ENCODE peak calls at places on chromosomes 11 and 22, in eight cellular contexts. One of them, this sample, is unnamed.

GRCh38 chr11:118058311-118059230 is 18.3 kb upstream of the TMPRSS4 start:
- DNase-seq in colonic mucosa: no peak
- DNase-seq in suprapubic skin: peak
- DNase-seq in heart left ventricle: no peak
- DNase-seq in coronary artery: peak
- DNase-seq in kidney: no peak
- DNase-seq in K562: no peak
- DNase-seq in thoracic aorta: no peak
- DNase-seq in this sample: no peak

GRCh38 chr11:126718319-126718718 is 282.3 kb downstream of the KIRREL3 start:
- DNase-seq in colonic mucosa: no peak
- DNase-seq in kidney: no peak
- DNase-seq in coronary artery: no peak
- DNase-seq in suprapubic skin: no peak
- DNase-seq in K562: no peak
- DNase-seq in heart left ventricle: no peak
- DNase-seq in thoracic aorta: no peak
- DNase-seq in this sample: no peak

GRCh38 chr11:93054279-93054678 is 84.8 kb downstream of the MTNR1B start:
- DNase-seq in K562: no peak
- DNase-seq in thoracic aorta: no peak
- DNase-seq in suprapubic skin: no peak
- DNase-seq in kidney: no peak
- DNase-seq in heart left ventricle: no peak
- DNase-seq in coronary artery: no peak
- DNase-seq in colonic mucosa: no peak
- DNase-seq in this sample: no peak

GRCh38 chr11:117107701-117108590 is 9.7 kb upstream of the SIK3 start:
- DNase-seq in thoracic aorta: no peak
- DNase-seq in heart left ventricle: no peak
- DNase-seq in K562: no peak
- DNase-seq in suprapubic skin: no peak
- DNase-seq in colonic mucosa: no peak
- DNase-seq in kidney: no peak
- DNase-seq in coronary artery: no peak
- DNase-seq in this sample: no peak

GRCh38 chr22:46618667-46619066 is 1.5 kb upstream of the GRAMD4 start:
- DNase-seq in coronary artery: no peak
- DNase-seq in thoracic aorta: no peak
- DNase-seq in suprapubic skin: no peak
- DNase-seq in K562: no peak
- DNase-seq in heart left ventricle: peak
- DNase-seq in colonic mucosa: no peak
- DNase-seq in kidney: no peak
- DNase-seq in this sample: no peak

GRCh38 chr11:33377100-33377851 is 120.1 kb downstream of the HIPK3 start:
- DNase-seq in K562: no peak
- DNase-seq in colonic mucosa: no peak
- DNase-seq in coronary artery: no peak
- DNase-seq in kidney: no peak
- DNase-seq in thoracic aorta: no peak
- DNase-seq in heart left ventricle: no peak
- DNase-seq in suprapubic skin: no peak
- DNase-seq in this sample: no peak

GRCh38 chr11:115504279-115505158 is at the start of gene CADM1:
- DNase-seq in colonic mucosa: peak
- DNase-seq in coronary artery: peak
- DNase-seq in kidney: peak
- DNase-seq in suprapubic skin: peak
- DNase-seq in heart left ventricle: peak
- DNase-seq in thoracic aorta: peak
- DNase-seq in K562: peak
- DNase-seq in this sample: peak

GRCh38 chr11:12680246-12680939 is 6.2 kb downstream of the TEAD1 start:
- DNase-seq in heart left ventricle: peak
- DNase-seq in kidney: peak
- DNase-seq in coronary artery: peak
- DNase-seq in suprapubic skin: peak
- DNase-seq in K562: peak
- DNase-seq in colonic mucosa: peak
- DNase-seq in thoracic aorta: peak
- DNase-seq in this sample: peak

GRCh38 chr22:42797021-42797420 is 60.1 kb downstream of the ARFGAP3 start:
- DNase-seq in colonic mucosa: no peak
- DNase-seq in suprapubic skin: no peak
- DNase-seq in kidney: no peak
- DNase-seq in thoracic aorta: no peak
- DNase-seq in coronary artery: no peak
- DNase-seq in heart left ventricle: no peak
- DNase-seq in K562: no peak
- DNase-seq in this sample: peak

GRCh38 chr22:41418717-41419116 is 27.9 kb downstream of the TOB2 start:
- DNase-seq in thoracic aorta: no peak
- DNase-seq in K562: no peak
- DNase-seq in coronary artery: no peak
- DNase-seq in suprapubic skin: no peak
- DNase-seq in heart left ventricle: no peak
- DNase-seq in colonic mucosa: no peak
- DNase-seq in kidney: no peak
- DNase-seq in this sample: no peak

GRCh38 chr22:32079110-32080089 is 36.3 kb downstream of the SLC5A1 start:
- DNase-seq in suprapubic skin: no peak
- DNase-seq in K562: no peak
- DNase-seq in thoracic aorta: no peak
- DNase-seq in colonic mucosa: no peak
- DNase-seq in heart left ventricle: no peak
- DNase-seq in kidney: no peak
- DNase-seq in coronary artery: no peak
- DNase-seq in this sample: peak

GRCh38 chr11:66932543-66932942 is 25.6 kb downstream of the PC start:
- DNase-seq in heart left ventricle: no peak
- DNase-seq in coronary artery: no peak
- DNase-seq in kidney: no peak
- DNase-seq in colonic mucosa: no peak
- DNase-seq in K562: no peak
- DNase-seq in thoracic aorta: no peak
- DNase-seq in suprapubic skin: no peak
- DNase-seq in this sample: no peak
- H3K27ac ChIP-seq in heart left ventricle: no peak
- H3K27ac ChIP-seq in coronary artery: no peak
- H3K27ac ChIP-seq in kidney: no peak
- H3K27ac ChIP-seq in colonic mucosa: no peak
- H3K27ac ChIP-seq in K562: peak
- H3K27ac ChIP-seq in thoracic aorta: no peak
- H3K27ac ChIP-seq in suprapubic skin: no peak
- H3K27ac ChIP-seq in this sample: no peak

GRCh38 chr22:26316732-26317131 is 112.3 kb upstream of the ASPHD2 start:
- DNase-seq in colonic mucosa: no peak
- DNase-seq in coronary artery: no peak
- DNase-seq in thoracic aorta: no peak
- DNase-seq in heart left ventricle: no peak
- DNase-seq in kidney: no peak
- DNase-seq in K562: no peak
- DNase-seq in suprapubic skin: no peak
- DNase-seq in this sample: no peak
- H3K27ac ChIP-seq in colonic mucosa: no peak
- H3K27ac ChIP-seq in coronary artery: no peak
- H3K27ac ChIP-seq in thoracic aorta: no peak
- H3K27ac ChIP-seq in heart left ventricle: no peak
- H3K27ac ChIP-seq in kidney: no peak
- H3K27ac ChIP-seq in K562: no peak
- H3K27ac ChIP-seq in suprapubic skin: no peak
- H3K27ac ChIP-seq in this sample: no peak

GRCh38 chr22:23565288-23565941 is 14.7 kb downstream of the IGLL1 start:
- DNase-seq in colonic mucosa: peak
- DNase-seq in suprapubic skin: no peak
- DNase-seq in thoracic aorta: no peak
- DNase-seq in K562: peak
- DNase-seq in heart left ventricle: no peak
- DNase-seq in coronary artery: no peak
- DNase-seq in kidney: peak
- DNase-seq in this sample: no peak
- H3K27ac ChIP-seq in colonic mucosa: no peak
- H3K27ac ChIP-seq in suprapubic skin: no peak
- H3K27ac ChIP-seq in thoracic aorta: no peak
- H3K27ac ChIP-seq in K562: no peak
- H3K27ac ChIP-seq in heart left ventricle: no peak
- H3K27ac ChIP-seq in coronary artery: no peak
- H3K27ac ChIP-seq in kidney: no peak
- H3K27ac ChIP-seq in this sample: no peak

GRCh38 chr22:38031491-38031890 is 25.7 kb upstream of the PICK1 start:
- DNase-seq in coronary artery: no peak
- DNase-seq in suprapubic skin: no peak
- DNase-seq in colonic mucosa: no peak
- DNase-seq in K562: no peak
- DNase-seq in thoracic aorta: no peak
- DNase-seq in heart left ventricle: no peak
- DNase-seq in kidney: peak
- DNase-seq in this sample: no peak

GRCh38 chr22:38033522-38034277 is 23.5 kb upstream of the PICK1 start:
- DNase-seq in colonic mucosa: no peak
- DNase-seq in kidney: peak
- DNase-seq in suprapubic skin: no peak
- DNase-seq in coronary artery: no peak
- DNase-seq in thoracic aorta: no peak
- DNase-seq in heart left ventricle: no peak
- DNase-seq in K562: no peak
- DNase-seq in this sample: no peak

GRCh38 chr22:38034278-38034882 is 22.8 kb upstream of the PICK1 start:
- DNase-seq in coronary artery: no peak
- DNase-seq in heart left ventricle: peak
- DNase-seq in suprapubic skin: no peak
- DNase-seq in kidney: peak
- DNase-seq in colonic mucosa: peak
- DNase-seq in K562: peak
- DNase-seq in thoracic aorta: peak
- DNase-seq in this sample: no peak

GRCh38 chr22:38034884-38035529 is 22.2 kb upstream of the PICK1 start:
- DNase-seq in thoracic aorta: no peak
- DNase-seq in K562: no peak
- DNase-seq in coronary artery: no peak
- DNase-seq in colonic mucosa: no peak
- DNase-seq in kidney: peak
- DNase-seq in heart left ventricle: no peak
- DNase-seq in suprapubic skin: no peak
- DNase-seq in this sample: no peak

GRCh38 chr22:38032681-38033521 is 24.3 kb upstream of the PICK1 start:
- DNase-seq in heart left ventricle: no peak
- DNase-seq in thoracic aorta: no peak
- DNase-seq in K562: peak
- DNase-seq in kidney: no peak
- DNase-seq in colonic mucosa: no peak
- DNase-seq in suprapubic skin: no peak
- DNase-seq in coronary artery: no peak
- DNase-seq in this sample: no peak
- H3K27ac ChIP-seq in heart left ventricle: no peak
- H3K27ac ChIP-seq in thoracic aorta: no peak
- H3K27ac ChIP-seq in K562: peak
- H3K27ac ChIP-seq in kidney: no peak
- H3K27ac ChIP-seq in colonic mucosa: no peak
- H3K27ac ChIP-seq in suprapubic skin: peak
- H3K27ac ChIP-seq in coronary artery: no peak
- H3K27ac ChIP-seq in this sample: peak

GRCh38 chr11:113113801-113114451 is 152.7 kb downstream of the NCAM1 start:
- DNase-seq in colonic mucosa: no peak
- DNase-seq in suprapubic skin: no peak
- DNase-seq in K562: no peak
- DNase-seq in heart left ventricle: no peak
- DNase-seq in thoracic aorta: no peak
- DNase-seq in kidney: no peak
- DNase-seq in coronary artery: no peak
- DNase-seq in this sample: no peak
- H3K27ac ChIP-seq in colonic mucosa: no peak
- H3K27ac ChIP-seq in suprapubic skin: no peak
- H3K27ac ChIP-seq in K562: no peak
- H3K27ac ChIP-seq in heart left ventricle: peak
- H3K27ac ChIP-seq in thoracic aorta: peak
- H3K27ac ChIP-seq in kidney: no peak
- H3K27ac ChIP-seq in coronary artery: peak
- H3K27ac ChIP-seq in this sample: no peak

This sample was measured in gastrocnemius medialis.